ENCODE peak calls at places on chromosomes 1 and 21, in nine cellular contexts. One of them, this sample, is unnamed.

GRCh38 chr21:43287111-43287973 is 118.5 kb downstream of the CRYAA start:
- ATAC-seq in HepG2: no peak
- ATAC-seq in upper lobe of left lung: no peak
- ATAC-seq in GM12878: peak; percentile 91
- ATAC-seq in HCT116: no peak
- ATAC-seq in heart left ventricle: no peak
- ATAC-seq in gastrocnemius medialis: no peak
- ATAC-seq in body of pancreas: no peak
- ATAC-seq in IMR-90: no peak
- ATAC-seq in this sample: no peak

GRCh38 chr1:95216292-95216990 is 17.6 kb upstream of the RWDD3 start:
- ATAC-seq in HepG2: no peak
- ATAC-seq in upper lobe of left lung: no peak
- ATAC-seq in GM12878: no peak
- ATAC-seq in HCT116: no peak
- ATAC-seq in heart left ventricle: no peak
- ATAC-seq in gastrocnemius medialis: no peak
- ATAC-seq in body of pancreas: no peak
- ATAC-seq in IMR-90: no peak
- ATAC-seq in this sample: no peak

GRCh38 chr1:15737324-15738319 is 1.6 kb downstream of the SLC25A34 start:
- ATAC-seq in HepG2: no peak
- ATAC-seq in upper lobe of left lung: no peak
- ATAC-seq in GM12878: no peak
- ATAC-seq in HCT116: no peak
- ATAC-seq in heart left ventricle: no peak
- ATAC-seq in gastrocnemius medialis: no peak
- ATAC-seq in body of pancreas: no peak
- ATAC-seq in IMR-90: no peak
- ATAC-seq in this sample: no peak

GRCh38 chr1:45870500-45870899 is 67.1 kb downstream of the MAST2 start:
- ATAC-seq in HepG2: no peak
- ATAC-seq in upper lobe of left lung: no peak
- ATAC-seq in GM12878: no peak
- ATAC-seq in HCT116: no peak
- ATAC-seq in heart left ventricle: no peak
- ATAC-seq in gastrocnemius medialis: no peak
- ATAC-seq in body of pancreas: no peak
- ATAC-seq in IMR-90: no peak
- ATAC-seq in this sample: no peak

GRCh38 chr1:44571712-44572571 is 102.3 kb downstream of the TMEM53 start:
- ATAC-seq in HepG2: peak; percentile 58
- ATAC-seq in upper lobe of left lung: no peak
- ATAC-seq in GM12878: peak; percentile 82
- ATAC-seq in HCT116: peak; percentile 91
- ATAC-seq in heart left ventricle: no peak
- ATAC-seq in gastrocnemius medialis: no peak
- ATAC-seq in body of pancreas: peak; percentile 56
- ATAC-seq in IMR-90: no peak
- ATAC-seq in this sample: no peak

GRCh38 chr1:31689394-31689793 is 14.4 kb downstream of the COL16A1 start:
- ATAC-seq in HepG2: no peak
- ATAC-seq in upper lobe of left lung: no peak
- ATAC-seq in GM12878: no peak
- ATAC-seq in HCT116: peak; percentile 52
- ATAC-seq in heart left ventricle: no peak
- ATAC-seq in gastrocnemius medialis: no peak
- ATAC-seq in body of pancreas: no peak
- ATAC-seq in IMR-90: peak; percentile 12
- ATAC-seq in this sample: no peak

GRCh38 chr1:7940745-7941436 is at the start of gene TNFRSF9:
- ATAC-seq in HepG2: no peak
- ATAC-seq in upper lobe of left lung: peak; percentile 32
- ATAC-seq in GM12878: peak; percentile 89
- ATAC-seq in HCT116: peak; percentile 55
- ATAC-seq in heart left ventricle: no peak
- ATAC-seq in gastrocnemius medialis: no peak
- ATAC-seq in body of pancreas: no peak
- ATAC-seq in IMR-90: no peak
- ATAC-seq in this sample: no peak

GRCh38 chr1:193070942-193071341 is 11.5 kb downstream of the RO60 start:
- ATAC-seq in HepG2: no peak
- ATAC-seq in upper lobe of left lung: no peak
- ATAC-seq in GM12878: peak; percentile 67
- ATAC-seq in HCT116: peak; percentile 22
- ATAC-seq in heart left ventricle: peak; percentile 27
- ATAC-seq in gastrocnemius medialis: no peak
- ATAC-seq in body of pancreas: no peak
- ATAC-seq in IMR-90: peak; percentile 37
- ATAC-seq in this sample: no peak

GRCh38 chr21:15472108-15472507 is 257.7 kb upstream of the USP25 start:
- ATAC-seq in HepG2: no peak
- ATAC-seq in upper lobe of left lung: no peak
- ATAC-seq in GM12878: no peak
- ATAC-seq in HCT116: no peak
- ATAC-seq in heart left ventricle: no peak
- ATAC-seq in gastrocnemius medialis: peak; percentile 93
- ATAC-seq in body of pancreas: no peak
- ATAC-seq in IMR-90: no peak
- ATAC-seq in this sample: no peak

GRCh38 chr1:61436491-61437120 is 288.3 kb downstream of the TM2D1 start:
- ATAC-seq in HepG2: no peak
- ATAC-seq in upper lobe of left lung: no peak
- ATAC-seq in GM12878: no peak
- ATAC-seq in HCT116: no peak
- ATAC-seq in heart left ventricle: peak; percentile 87
- ATAC-seq in gastrocnemius medialis: peak; percentile 72
- ATAC-seq in body of pancreas: peak; percentile 34
- ATAC-seq in IMR-90: no peak
- ATAC-seq in this sample: peak; percentile 54

GRCh38 chr1:216778763-216779162 is 55.5 kb upstream of the ESRRG start:
- ATAC-seq in HepG2: no peak
- ATAC-seq in upper lobe of left lung: no peak
- ATAC-seq in GM12878: no peak
- ATAC-seq in HCT116: no peak
- ATAC-seq in heart left ventricle: no peak
- ATAC-seq in gastrocnemius medialis: no peak
- ATAC-seq in body of pancreas: no peak
- ATAC-seq in IMR-90: no peak
- ATAC-seq in this sample: no peak

GRCh38 chr1:40781614-40781971 is 2.0 kb upstream of the KCNQ4 start:
- ATAC-seq in HepG2: no peak
- ATAC-seq in upper lobe of left lung: no peak
- ATAC-seq in GM12878: no peak
- ATAC-seq in HCT116: no peak
- ATAC-seq in heart left ventricle: no peak
- ATAC-seq in gastrocnemius medialis: no peak
- ATAC-seq in body of pancreas: no peak
- ATAC-seq in IMR-90: no peak
- ATAC-seq in this sample: no peak

GRCh38 chr1:54199765-54200518 is at the start of the genes CYB5RL and MRPL37:
- ATAC-seq in HepG2: peak; percentile 96
- ATAC-seq in upper lobe of left lung: peak; percentile 96
- ATAC-seq in GM12878: peak; percentile 98
- ATAC-seq in HCT116: peak; percentile 98
- ATAC-seq in heart left ventricle: peak; percentile 99
- ATAC-seq in gastrocnemius medialis: peak; percentile 99
- ATAC-seq in body of pancreas: peak; percentile 99
- ATAC-seq in IMR-90: peak; percentile 99
- ATAC-seq in this sample: peak; percentile 99
- TF ChIP-seq POLR2A in HepG2: peak; percentile 84
- TF ChIP-seq POLR2A in upper lobe of left lung: no peak
- TF ChIP-seq POLR2A in GM12878: peak; percentile 95
- TF ChIP-seq POLR2A in HCT116: peak; percentile 56
- TF ChIP-seq POLR2A in heart left ventricle: peak; percentile 65
- TF ChIP-seq POLR2A in gastrocnemius medialis: peak; percentile 78
- TF ChIP-seq POLR2A in body of pancreas: no peak
- TF ChIP-seq POLR2A in IMR-90: peak; percentile 84
- TF ChIP-seq POLR2A in this sample: peak; percentile 42

DNA sequence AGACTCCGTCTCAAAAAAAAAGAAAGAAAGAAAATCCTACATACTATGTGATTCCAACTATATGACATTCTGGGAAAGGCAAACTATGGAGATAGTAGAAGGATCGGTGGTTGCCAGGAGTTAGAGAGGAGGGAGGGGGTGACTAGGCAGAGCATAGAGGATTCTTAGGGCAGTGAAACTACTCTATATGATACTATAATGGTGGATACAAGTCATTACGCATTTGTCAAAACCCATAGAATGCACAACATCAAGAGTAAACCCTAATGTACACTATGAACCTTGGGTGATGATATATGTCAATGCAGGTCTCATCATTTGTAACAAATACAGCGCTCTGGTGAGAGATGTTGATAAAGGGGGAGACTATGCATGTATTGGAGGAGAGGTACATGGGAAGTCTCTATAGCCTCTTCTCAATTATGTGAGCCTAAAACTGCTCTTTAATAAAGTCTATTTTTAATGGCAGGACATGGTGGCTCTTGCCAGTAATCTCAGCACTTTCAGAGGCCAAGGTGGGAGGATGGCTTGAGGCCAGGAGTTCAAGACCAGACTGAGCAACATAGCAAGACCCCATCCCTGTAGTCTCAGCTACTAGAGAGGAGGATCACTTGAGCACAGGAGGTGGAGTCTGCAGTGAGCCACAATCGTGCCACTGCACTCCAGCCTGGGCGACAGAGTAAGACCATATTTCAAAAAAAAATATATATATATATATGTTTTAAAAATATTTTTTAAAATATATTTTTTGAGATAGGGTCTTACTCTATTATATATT is 17.0 kb downstream of the SLC2A5 start:
- ATAC-seq in HepG2: no peak
- ATAC-seq in upper lobe of left lung: no peak
- ATAC-seq in GM12878: no peak
- ATAC-seq in HCT116: no peak
- ATAC-seq in heart left ventricle: no peak
- ATAC-seq in gastrocnemius medialis: no peak
- ATAC-seq in body of pancreas: no peak
- ATAC-seq in IMR-90: no peak
- ATAC-seq in this sample: no peak
- H3K36me3 ChIP-seq in HepG2: no peaks in the 10 kb centered on the region
- H3K36me3 ChIP-seq in upper lobe of left lung: no peaks in the 10 kb centered on the region
- H3K36me3 ChIP-seq in GM12878: peaks cover 19% of the 10 kb centered on the region
- H3K36me3 ChIP-seq in HCT116: no peaks in the 10 kb centered on the region
- H3K36me3 ChIP-seq in heart left ventricle: no peaks in the 10 kb centered on the region
- H3K36me3 ChIP-seq in gastrocnemius medialis: no peaks in the 10 kb centered on the region
- H3K36me3 ChIP-seq in body of pancreas: no peaks in the 10 kb centered on the region
- H3K36me3 ChIP-seq in IMR-90: no peaks in the 10 kb centered on the region
- H3K36me3 ChIP-seq in this sample: no peaks in the 10 kb centered on the region

DNA sequence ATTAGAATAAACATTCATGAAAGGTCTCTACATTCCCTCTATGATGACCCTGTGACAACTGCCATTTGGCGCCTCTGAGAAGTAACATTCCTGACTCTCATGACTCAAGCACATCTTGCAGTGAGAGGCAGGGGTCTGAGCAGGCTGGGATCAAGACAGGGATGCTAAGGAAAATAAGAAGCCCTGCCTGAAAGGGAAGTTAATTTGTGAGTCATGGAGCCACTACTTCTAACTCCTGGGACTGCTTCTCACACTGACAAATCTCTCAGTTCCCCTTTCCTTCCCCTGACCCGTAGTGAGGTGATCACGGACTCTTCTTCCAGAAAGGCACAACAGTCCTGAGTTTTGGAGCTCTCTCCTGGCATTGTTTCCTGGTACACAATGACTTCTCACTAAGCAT is 231.9 kb downstream of the TNR start:
- ATAC-seq in HepG2: no peak
- ATAC-seq in upper lobe of left lung: no peak
- ATAC-seq in GM12878: peak; percentile 44
- ATAC-seq in HCT116: no peak
- ATAC-seq in heart left ventricle: no peak
- ATAC-seq in gastrocnemius medialis: no peak
- ATAC-seq in body of pancreas: no peak
- ATAC-seq in IMR-90: no peak
- ATAC-seq in this sample: no peak
- H3K4me3 ChIP-seq in HepG2: no peak overlapping the region
- H3K4me3 ChIP-seq in upper lobe of left lung: no peak overlapping the region
- H3K4me3 ChIP-seq in GM12878: no peak overlapping the region
- H3K4me3 ChIP-seq in HCT116: no peak overlapping the region
- H3K4me3 ChIP-seq in heart left ventricle: no peak overlapping the region
- H3K4me3 ChIP-seq in gastrocnemius medialis: no peak overlapping the region
- H3K4me3 ChIP-seq in body of pancreas: no peak overlapping the region
- H3K4me3 ChIP-seq in IMR-90: no peak overlapping the region
- H3K4me3 ChIP-seq in this sample: no peak overlapping the region

DNA sequence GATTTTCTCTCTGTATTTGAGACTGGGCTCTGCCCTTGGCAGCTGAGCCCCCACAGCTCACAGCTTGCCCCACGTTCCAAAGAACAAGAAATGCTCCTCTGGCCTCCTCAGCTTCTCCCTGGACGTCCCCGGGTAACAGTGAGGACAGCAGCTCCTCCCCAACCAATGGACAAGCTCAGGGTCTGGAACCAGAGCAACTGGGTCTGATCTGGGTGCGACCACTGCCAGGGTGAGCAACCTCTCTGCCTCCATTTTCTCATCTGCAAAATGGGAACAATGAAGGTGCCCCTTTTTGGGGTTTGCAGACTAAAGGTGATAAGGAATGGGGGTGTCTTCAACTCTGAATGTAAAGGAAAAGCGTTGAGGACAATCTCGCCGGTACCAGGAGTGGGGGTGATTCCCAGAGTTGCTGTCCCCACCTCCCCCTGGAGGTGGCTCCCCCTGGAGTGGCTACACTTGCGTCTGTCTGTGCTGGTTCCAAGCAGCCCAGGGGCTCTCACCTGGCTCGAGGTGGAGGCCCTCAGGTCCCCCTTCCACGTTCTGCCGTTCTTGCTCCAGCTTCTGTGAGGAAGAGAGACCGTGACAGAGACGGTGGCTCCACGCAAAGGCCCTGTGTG is 6.9 kb downstream of the C21orf58 start:
- ATAC-seq in HepG2: no peak
- ATAC-seq in upper lobe of left lung: no peak
- ATAC-seq in GM12878: no peak
- ATAC-seq in HCT116: no peak
- ATAC-seq in heart left ventricle: no peak
- ATAC-seq in gastrocnemius medialis: no peak
- ATAC-seq in body of pancreas: no peak
- ATAC-seq in IMR-90: no peak
- ATAC-seq in this sample: no peak
- TF ChIP-seq POLR2A in HepG2: no peak
- TF ChIP-seq POLR2A in upper lobe of left lung: no peak
- TF ChIP-seq POLR2A in GM12878: no peak
- TF ChIP-seq POLR2A in HCT116: no peak
- TF ChIP-seq POLR2A in heart left ventricle: no peak
- TF ChIP-seq POLR2A in gastrocnemius medialis: no peak
- TF ChIP-seq POLR2A in body of pancreas: no peak
- TF ChIP-seq POLR2A in IMR-90: no peak
- TF ChIP-seq POLR2A in this sample: no peak

GRCh38 chr1:201790261-201790660 is 38.7 kb upstream of the IPO9 start:
- ATAC-seq in HepG2: no peak
- ATAC-seq in upper lobe of left lung: no peak
- ATAC-seq in GM12878: no peak
- ATAC-seq in HCT116: no peak
- ATAC-seq in heart left ventricle: no peak
- ATAC-seq in gastrocnemius medialis: no peak
- ATAC-seq in body of pancreas: no peak
- ATAC-seq in IMR-90: peak; percentile 59
- ATAC-seq in this sample: peak; percentile 38
- H3K36me3 ChIP-seq in HepG2: no peaks in the 10 kb centered on the region
- H3K36me3 ChIP-seq in upper lobe of left lung: peaks cover 30% of the 10 kb centered on the region
- H3K36me3 ChIP-seq in GM12878: no peaks in the 10 kb centered on the region
- H3K36me3 ChIP-seq in HCT116: peaks cover 12% of the 10 kb centered on the region
- H3K36me3 ChIP-seq in heart left ventricle: no peaks in the 10 kb centered on the region
- H3K36me3 ChIP-seq in gastrocnemius medialis: no peaks in the 10 kb centered on the region
- H3K36me3 ChIP-seq in body of pancreas: no peaks in the 10 kb centered on the region
- H3K36me3 ChIP-seq in IMR-90: peaks cover 74% of the 10 kb centered on the region
- H3K36me3 ChIP-seq in this sample: no peaks in the 10 kb centered on the region

This sample was measured in gastroesophageal sphincter.